ENCODE peak calls at places on chromosomes 7 and 10, in seven cellular contexts. Q is GM12878, K is GM23338, S is HepG2, A is HCT116, M is SK-N-SH, D is K562. X is an unnamed sample.
A peak's percentile ranks its signal among the peaks of the same experiment; 100 is the strongest.

GRCh38 chr10:92263396-92263795 is 27.5 kb downstream of the CPEB3 start:
- DNase-seq in M (no peak), A (no peak), K (no peak), S (no peak), D (no peak), Q (no peak), X (no peak)

GRCh38 chr10:16809074-16809718 is 8.0 kb downstream of the RSU1 start:
- DNase-seq in K (peak; percentile 77), A (peak; percentile 31), D (peak; percentile 49), M (peak; percentile 54), Q (no peak), S (peak; percentile 29), X (no peak)

GRCh38 chr10:93515071-93515962 is 18.9 kb downstream of the CEP55 start:
- DNase-seq in D (no peak), A (no peak), S (no peak), M (no peak), Q (no peak), K (no peak), X (no peak)

GRCh38 chr7:157496426-157497275 is 159.8 kb downstream of the DNAJB6 start:
- DNase-seq in K (no peak), S (no peak), M (no peak), Q (no peak), D (no peak), A (no peak), X (no peak)

GRCh38 chr7:94913391-94913790 is 6.0 kb downstream of the PPP1R9A start:
- DNase-seq in A (no peak), K (no peak), S (no peak), D (no peak), M (no peak), Q (no peak), X (no peak)

GRCh38 chr10:30818010-30818660 is 188.6 kb upstream of the LYZL2 start:
- DNase-seq in Q (no peak), D (peak; percentile 16), K (no peak), M (peak; percentile 42), A (no peak), S (no peak), X (no peak)

GRCh38 chr7:70571403-70571911 is 560.5 kb upstream of the GALNT17 start:
- DNase-seq in M (no peak), D (no peak), Q (no peak), A (no peak), S (peak; percentile 75), K (no peak), X (peak; percentile 4)

GRCh38 chr7:55367283-55367840 is 2.2 kb downstream of the LANCL2 start:
- DNase-seq in D (no peak), A (no peak), S (no peak), Q (no peak), M (no peak), K (no peak), X (no peak)

GRCh38 chr7:91634485-91635177 is 245.9 kb downstream of the MTERF1 start:
- DNase-seq in D (no peak), A (no peak), Q (no peak), S (no peak), M (no peak), K (no peak), X (no peak)

GRCh38 chr7:11727864-11728263 is 104.1 kb downstream of the THSD7A start:
- DNase-seq in D (no peak), A (no peak), M (no peak), S (no peak), K (no peak), Q (no peak), X (no peak)

GRCh38 chr10:42753126-42753506 is 29.5 kb upstream of the BMS1 start:
- DNase-seq in M (peak; percentile 80), K (peak; percentile 91), A (peak; percentile 72), S (no peak), Q (no peak), D (peak; percentile 50), X (peak; percentile 56)

GRCh38 chr10:127157506-127158205 is 38.7 kb downstream of the INSYN2A start:
- DNase-seq in Q (no peak), D (no peak), K (no peak), M (no peak), S (no peak), A (no peak), X (no peak)

GRCh38 chr10:71475243-71475871 is 78.6 kb downstream of the CDH23 start:
- DNase-seq in A (no peak), K (peak; percentile 55), S (no peak), D (no peak), Q (no peak), M (no peak), X (no peak)

GRCh38 chr10:61752111-61753011 is 89.6 kb downstream of the CABCOCO1 start:
- DNase-seq in M (no peak), A (peak; percentile 31), S (no peak), Q (no peak), K (no peak), D (no peak), X (no peak)

GRCh38 chr7:148262721-148263229 is 327.8 kb upstream of the C7orf33 start:
- DNase-seq in S (peak; percentile 17), A (peak; percentile 31), Q (no peak), D (peak; percentile 90), K (peak; percentile 89), M (peak; percentile 84), X (peak; percentile 66)

GRCh38 chr7:70400829-70401380 is 731.0 kb upstream of the GALNT17 start:
- DNase-seq in D (no peak), S (no peak), A (no peak), Q (no peak), K (no peak), M (no peak), X (no peak)

GRCh38 chr7:14858866-14859265 is 43.7 kb downstream of the DGKB start:
- DNase-seq in Q (no peak), D (no peak), A (no peak), K (no peak), M (no peak), S (no peak), X (no peak)

GRCh38 chr10:32963102-32963501 is 5.1 kb upstream of the ITGB1 start:
- DNase-seq in M (no peak), S (no peak), K (no peak), D (no peak), Q (no peak), A (no peak), X (no peak)

GRCh38 chr7:68892211-68892610 is 706.1 kb upstream of the AUTS2 start:
- DNase-seq in A (no peak), Q (no peak), D (no peak), S (no peak), K (no peak), M (no peak), X (no peak)

DNA sequence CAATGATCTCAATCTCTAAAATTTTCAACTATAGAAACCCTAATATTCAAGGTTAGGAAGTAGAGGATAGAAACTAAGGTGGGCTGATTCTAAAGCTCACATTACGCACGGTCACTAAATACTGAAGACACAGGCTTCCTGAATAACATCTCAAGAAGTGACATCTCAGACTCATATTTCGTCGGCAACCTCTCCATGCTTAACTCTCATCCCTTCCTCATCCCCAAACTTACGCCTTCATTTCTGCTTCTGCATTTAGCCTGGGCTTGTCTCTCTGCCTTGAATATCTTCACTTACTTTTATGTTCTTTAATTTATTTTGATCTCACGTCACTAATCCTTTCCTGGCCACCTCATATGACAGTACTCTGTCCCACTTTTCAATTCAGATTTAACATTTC is 9.2 kb downstream of the PGAM1 start:
- DNase-seq in K (no peak), A (no peak), D (no peak), Q (no peak), M (no peak), S (no peak), X (no peak)
- H3K36me3 ChIP-seq in K (peaks cover 53% of the 10 kb centered on the region), A (peaks cover 28% of the 10 kb centered on the region), D (peaks cover 64% of the 10 kb centered on the region), Q (peaks cover 33% of the 10 kb centered on the region), M (peaks cover 45% of the 10 kb centered on the region), S (peaks cover 10% of the 10 kb centered on the region), X (peaks cover 19% of the 10 kb centered on the region)

GRCh38 chr10:104069610-104070009 is 16.1 kb downstream of the COL17A1 start:
- DNase-seq in Q (no peak), S (no peak), D (no peak), K (no peak), M (no peak), A (no peak), X (no peak)

GRCh38 chr10:104065748-104066147 is 19.9 kb downstream of the COL17A1 start:
- DNase-seq in Q (no peak), A (no peak), M (no peak), S (no peak), K (no peak), D (no peak), X (no peak)

GRCh38 chr10:104072786-104073185 is 12.9 kb downstream of the COL17A1 start:
- DNase-seq in D (no peak), K (no peak), Q (no peak), S (no peak), M (no peak), A (no peak), X (no peak)

GRCh38 chr10:104066945-104067344 is 18.7 kb downstream of the COL17A1 start:
- DNase-seq in Q (no peak), S (no peak), M (no peak), K (peak; percentile 51), A (no peak), D (no peak), X (no peak)

DNA sequence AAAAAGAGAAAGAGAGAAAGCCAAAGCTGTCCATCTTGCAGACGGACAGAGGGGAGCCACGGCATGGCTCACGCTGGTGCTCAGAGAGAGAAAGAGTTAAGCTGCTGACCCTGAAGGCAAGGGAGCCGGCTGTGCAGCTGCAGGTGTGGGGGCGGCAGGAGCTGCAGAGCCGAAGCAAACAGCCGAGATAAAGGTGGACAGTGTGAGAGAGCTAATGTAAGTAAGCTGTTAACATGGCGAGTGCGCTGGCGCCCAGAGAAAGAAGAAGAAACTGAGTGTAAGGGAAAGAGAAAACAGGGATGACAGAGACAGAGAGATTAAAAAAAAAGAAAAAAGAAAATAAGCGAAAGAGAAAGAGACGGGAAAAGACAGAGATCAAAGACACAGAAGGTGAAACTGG is 18.2 kb downstream of the COL17A1 start:
- DNase-seq in D (no peak), Q (no peak), S (no peak), M (no peak), K (peak; percentile 60), A (no peak), X (no peak)
- TF ChIP-seq REST in D (no peak), Q (no peak), S (no peak), M (no peak), K (no peak), A (no peak), X (no peak)

DNA sequence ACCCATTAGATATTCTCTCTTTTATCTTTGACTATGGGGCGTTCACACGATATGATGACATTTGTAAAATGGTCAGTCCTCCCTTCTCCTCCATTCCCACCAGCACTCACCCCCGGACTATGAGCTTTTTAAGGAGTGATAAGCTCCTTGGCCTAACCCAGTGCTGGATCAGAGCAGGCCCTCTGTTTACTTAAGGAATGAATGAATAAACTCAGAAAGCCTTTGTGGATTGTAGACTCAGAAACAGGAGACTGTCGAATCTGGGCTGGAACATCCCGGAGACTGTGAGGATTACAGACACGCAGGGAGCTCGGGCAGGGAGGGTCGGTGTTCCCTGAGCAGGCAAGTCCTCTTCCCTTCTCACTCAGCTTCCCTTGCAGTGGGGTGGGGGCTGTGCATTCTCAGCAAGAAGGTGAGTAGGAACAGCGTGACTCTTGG is 6.8 kb upstream of the ZCCHC24 start:
- DNase-seq in D (no peak), M (no peak), A (no peak), S (no peak), K (no peak), Q (no peak), X (no peak)
- H3K27ac ChIP-seq in D (no peak overlapping the region), M (no peak overlapping the region), A (no peak overlapping the region), S (no peak overlapping the region), K (no peak overlapping the region), Q (no peak overlapping the region), X (no peak overlapping the region)

DNA sequence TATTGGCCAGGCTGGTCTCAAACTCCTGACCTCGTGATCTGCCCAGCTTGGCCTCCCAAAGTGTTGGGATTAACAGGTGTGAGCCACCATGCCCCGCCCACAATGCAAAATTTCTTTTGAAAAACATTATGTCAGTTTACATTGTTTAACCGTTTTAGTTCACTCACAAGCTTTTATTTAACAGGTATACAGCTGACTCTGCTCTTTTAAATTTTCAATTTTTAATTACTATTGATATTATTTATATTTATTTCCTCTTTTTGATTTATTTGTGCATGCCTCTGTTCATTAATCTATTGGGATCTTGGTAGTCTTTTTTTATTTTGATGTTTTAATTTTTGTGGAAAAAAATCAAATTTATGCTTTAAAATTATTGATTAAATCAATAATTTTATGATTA is 16.9 kb downstream of the ZKSCAN5 start:
- DNase-seq in S (no peak), Q (no peak), D (no peak), K (no peak), M (no peak), A (no peak), X (no peak)
- H3K36me3 ChIP-seq in S (peaks cover 10% of the 10 kb centered on the region), Q (peaks cover 16% of the 10 kb centered on the region), D (peaks cover 48% of the 10 kb centered on the region), K (no peaks in the 10 kb centered on the region), M (peaks cover 32% of the 10 kb centered on the region), A (peaks cover 20% of the 10 kb centered on the region), X (peaks cover 9% of the 10 kb centered on the region)